ENCODE peak calls at places on chromosomes 7 and 10, in four cellular contexts. S is hypothalamus, I is transverse colon, F is AG08395. J is an unnamed sample.

GRCh38 chr7:98215561-98216495 is 4.6 kb downstream of the BHLHA15 start:
- DNase-seq in S (no peak), I (no peak), F (no peak), J (peak)

GRCh38 chr7:94391716-94392390 is 2.8 kb upstream of the COL1A2 start:
- DNase-seq in I (no peak), S (no peak), F (peak), J (peak)

GRCh38 chr7:75711634-75712494 is 26.9 kb downstream of the HIP1 start:
- DNase-seq in S (no peak), F (peak), I (no peak), J (peak)

GRCh38 chr10:42836771-42837468 is 54.3 kb downstream of the BMS1 start:
- DNase-seq in I (peak), S (no peak), F (peak), J (no peak)

GRCh38 chr10:29096303-29096824 is 192.5 kb upstream of the LYZL1 start:
- DNase-seq in S (no peak), F (no peak), I (no peak), J (no peak)

GRCh38 chr7:39238209-39238869 is 260.6 kb downstream of the POU6F2 start:
- DNase-seq in F (no peak), S (no peak), I (no peak), J (no peak)

GRCh38 chr10:93061594-93062498 is 1.2 kb downstream of the CYP26C1 start:
- DNase-seq in S (no peak), I (no peak), F (no peak), J (no peak)

GRCh38 chr10:110612629-110613028 is 31.5 kb upstream of the RBM20 start:
- DNase-seq in F (no peak), S (no peak), I (no peak), J (no peak)

GRCh38 chr7:39686261-39686924 is 63.0 kb downstream of the RALA start:
- DNase-seq in F (peak), S (no peak), I (no peak), J (no peak)

GRCh38 chr7:80294321-80294720 is 159.7 kb downstream of the GNAI1 start:
- DNase-seq in F (peak), I (no peak), S (no peak), J (no peak)

GRCh38 chr7:4667776-4668509 is 14.2 kb upstream of the FOXK1 start:
- DNase-seq in I (no peak), S (no peak), F (peak), J (peak)

GRCh38 chr7:29805031-29805430 is 1.3 kb upstream of the WIPF3 start:
- DNase-seq in I (no peak), F (no peak), S (no peak), J (no peak)

GRCh38 chr10:47176206-47176902 is 123.6 kb upstream of the GDF10 start:
- DNase-seq in I (no peak), F (no peak), S (no peak), J (no peak)

GRCh38 chr7:81583090-81583489 is 186.8 kb downstream of the HGF start:
- DNase-seq in S (no peak), I (no peak), F (no peak), J (no peak)

GRCh38 chr10:131230641-131231322 is 80.7 kb downstream of the TCERG1L start:
- DNase-seq in S (no peak), I (no peak), F (no peak), J (no peak)

GRCh38 chr7:68562323-68562899 is 1035.9 kb upstream of the AUTS2 start:
- DNase-seq in F (no peak), S (no peak), I (no peak), J (no peak)

GRCh38 chr10:113019692-113020424 is 69.8 kb downstream of the TCF7L2 start:
- DNase-seq in F (no peak), S (no peak), I (no peak), J (no peak)

GRCh38 chr10:98950106-98950505 is 285.5 kb downstream of the HPSE2 start:
- DNase-seq in S (no peak), I (no peak), F (no peak), J (no peak)

GRCh38 chr10:43863859-43864591 is 215.3 kb upstream of the ZNF32 start:
- DNase-seq in F (peak), I (peak), S (no peak), J (no peak)

GRCh38 chr7:38002689-38003088 is 82.2 kb downstream of the EPDR1 start:
- DNase-seq in F (no peak), S (no peak), I (no peak), J (no peak)

GRCh38 chr7:92456241-92456640 is 9.0 kb downstream of the GATAD1 start:
- DNase-seq in I (no peak), F (no peak), S (no peak), J (no peak)

GRCh38 chr7:25864943-25865633 is 286.9 kb upstream of the NFE2L3 start:
- DNase-seq in I (no peak), S (no peak), F (no peak), J (no peak)

GRCh38 chr10:133294189-133294588 is 14.5 kb downstream of the TUBGCP2 start:
- DNase-seq in S (no peak), I (no peak), F (no peak), J (no peak)

GRCh38 chr10:1199345-1199673 is 143.1 kb downstream of the WDR37 start:
- DNase-seq in F (no peak), I (peak), S (no peak), J (no peak)

GRCh38 chr7:152158801-152159587 is 133.5 kb downstream of the GALNT11 start:
- DNase-seq in F (no peak), S (no peak), I (peak), J (no peak)

GRCh38 chr10:59464483-59464882 is 102.1 kb upstream of the FAM13C start:
- DNase-seq in F (no peak), I (no peak), S (no peak), J (no peak)

GRCh38 chr10:76558586-76558985 is 1079.0 kb downstream of the KCNMA1 start:
- DNase-seq in F (peak), I (peak), S (no peak), J (no peak)

GRCh38 chr7:157690833-157691382 is 354.1 kb downstream of the DNAJB6 start:
- DNase-seq in I (peak), S (no peak), F (peak), J (peak)

GRCh38 chr10:96638696-96639095 is 51.9 kb upstream of the TM9SF3 start:
- DNase-seq in F (no peak), S (no peak), I (no peak), J (no peak)

GRCh38 chr10:84269773-84270172 is 24.9 kb downstream of the RGR start:
- DNase-seq in I (no peak), F (peak), S (no peak), J (no peak)

GRCh38 chr7:79646278-79646677 is 192.8 kb upstream of the MAGI2 start:
- DNase-seq in I (no peak), F (no peak), S (no peak), J (no peak)

GRCh38 chr10:4778761-4779160 is 47.2 kb upstream of the AKR1E2 start:
- DNase-seq in F (no peak), I (no peak), S (no peak), J (no peak)

GRCh38 chr10:88322336-88323063 is 260.6 kb downstream of the RNLS start:
- DNase-seq in I (no peak), S (no peak), F (no peak), J (no peak)

GRCh38 chr7:148699772-148700629 is 1.3 kb downstream of the CUL1 start:
- DNase-seq in S (no peak), I (no peak), F (peak), J (no peak)

GRCh38 chr7:50182734-50183133 is 89.7 kb upstream of the ZPBP start:
- DNase-seq in I (no peak), S (no peak), F (no peak), J (no peak)

GRCh38 chr7:121212031-121212430 is 116.8 kb upstream of the WNT16 start:
- DNase-seq in S (no peak), I (no peak), F (no peak), J (no peak)

GRCh38 chr10:87658858-87659555 is 671 bp upstream of the PAPSS2 start:
- DNase-seq in I (no peak), S (no peak), F (no peak), J (no peak)